ENCODE peak calls at places on chromosomes 4 and X, in six cellular contexts. K is CD4-positive, alpha-beta memory T cell; V is GM23338; Z is esophagus squamous epithelium; M is tibial artery; G is heart left ventricle. P is an unnamed sample.

GRCh38 chrX:120534413-120535205 is 26.2 kb downstream of the CUL4B start:
- DNase-seq in K (no peak), V (no peak), Z (no peak), M (no peak), G (no peak), P (no peak)

GRCh38 chrX:153338836-153339235 is 4.9 kb downstream of the ZNF275 start:
- DNase-seq in K (no peak), V (no peak), Z (no peak), M (no peak), G (no peak), P (no peak)

GRCh38 chr4:183987529-183987946 is 82.4 kb downstream of the STOX2 start:
- DNase-seq in K (no peak), V (peak; percentile 39), Z (peak; percentile 4), M (peak; percentile 37), G (peak; percentile 74), P (peak; percentile 72)

GRCh38 chrX:53184836-53185235 is 40.2 kb downstream of the KDM5C start:
- DNase-seq in K (no peak), V (no peak), Z (no peak), M (no peak), G (no peak), P (no peak)

GRCh38 chr4:121728066-121728465 is 31.3 kb upstream of the ANXA5 start:
- DNase-seq in K (no peak), V (no peak), Z (no peak), M (no peak), G (no peak), P (no peak)

GRCh38 chr4:135538698-135539097 is 1337.1 kb upstream of the PABPC4L start:
- DNase-seq in K (no peak), V (no peak), Z (no peak), M (no peak), G (no peak), P (no peak)

GRCh38 chr4:153297116-153297515 is 47.4 kb upstream of the MND1 start:
- DNase-seq in K (no peak), V (no peak), Z (no peak), M (no peak), G (no peak), P (no peak)

GRCh38 chr4:107655289-107655688 is 64.7 kb downstream of the PAPSS1 start:
- DNase-seq in K (no peak), V (no peak), Z (no peak), M (no peak), G (no peak), P (no peak)

GRCh38 chr4:8066336-8066931 is 92.2 kb downstream of the ABLIM2 start:
- DNase-seq in K (no peak), V (no peak), Z (no peak), M (no peak), G (no peak), P (no peak)

GRCh38 chr4:664713-665231 is 9.3 kb downstream of the ATP5ME start:
- DNase-seq in K (peak; percentile 16), V (no peak), Z (no peak), M (no peak), G (no peak), P (no peak)

GRCh38 chr4:184370711-184371389 is 103.5 kb downstream of the IRF2 start:
- DNase-seq in K (no peak), V (no peak), Z (no peak), M (no peak), G (no peak), P (no peak)

GRCh38 chr4:105058177-105058812 is 88.4 kb upstream of the TET2 start:
- DNase-seq in K (no peak), V (no peak), Z (no peak), M (no peak), G (no peak), P (no peak)

GRCh38 chrX:66017659-66018170 is 22.2 kb downstream of the VSIG4 start:
- DNase-seq in K (no peak), V (peak; percentile 2), Z (no peak), M (no peak), G (no peak), P (no peak)

GRCh38 chr4:128286474-128287158 is 997 bp downstream of the PGRMC2 start:
- DNase-seq in K (peak; percentile 63), V (peak; percentile 46), Z (no peak), M (no peak), G (no peak), P (no peak)

GRCh38 chrX:5823861-5824260 is 404.8 kb downstream of the NLGN4X start:
- DNase-seq in K (no peak), V (no peak), Z (no peak), M (no peak), G (no peak), P (no peak)

GRCh38 chr4:147103403-147103946 is 157.8 kb upstream of the TTC29 start:
- DNase-seq in K (no peak), V (no peak), Z (no peak), M (peak; percentile 89), G (peak; percentile 45), P (no peak)

GRCh38 chr4:3412257-3413020 is 29.3 kb upstream of the HGFAC start:
- DNase-seq in K (no peak), V (no peak), Z (no peak), M (no peak), G (no peak), P (no peak)

GRCh38 chrX:19649227-19650009 is 134.1 kb upstream of the MAP3K15 start:
- DNase-seq in K (no peak), V (no peak), Z (no peak), M (no peak), G (no peak), P (no peak)

GRCh38 chr4:89661490-89661889 is 175.5 kb downstream of the SNCA start:
- DNase-seq in K (no peak), V (peak; percentile 71), Z (no peak), M (no peak), G (no peak), P (no peak)

GRCh38 chrX:138877746-138878145 is 166.2 kb upstream of the FGF13 start:
- DNase-seq in K (no peak), V (no peak), Z (no peak), M (no peak), G (no peak), P (no peak)

GRCh38 chrX:39065051-39065871 is 264.0 kb downstream of the MID1IP1 start:
- DNase-seq in K (no peak), V (peak; percentile 43), Z (no peak), M (no peak), G (no peak), P (peak; percentile 19)

GRCh38 chr4:96916731-96917130 is 1076.8 kb downstream of the PDHA2 start:
- DNase-seq in K (no peak), V (peak; percentile 44), Z (no peak), M (no peak), G (no peak), P (no peak)

GRCh38 chrX:31092970-31093638 is 21.3 kb upstream of the FTHL17 start:
- DNase-seq in K (no peak), V (no peak), Z (no peak), M (no peak), G (no peak), P (no peak)

DNA sequence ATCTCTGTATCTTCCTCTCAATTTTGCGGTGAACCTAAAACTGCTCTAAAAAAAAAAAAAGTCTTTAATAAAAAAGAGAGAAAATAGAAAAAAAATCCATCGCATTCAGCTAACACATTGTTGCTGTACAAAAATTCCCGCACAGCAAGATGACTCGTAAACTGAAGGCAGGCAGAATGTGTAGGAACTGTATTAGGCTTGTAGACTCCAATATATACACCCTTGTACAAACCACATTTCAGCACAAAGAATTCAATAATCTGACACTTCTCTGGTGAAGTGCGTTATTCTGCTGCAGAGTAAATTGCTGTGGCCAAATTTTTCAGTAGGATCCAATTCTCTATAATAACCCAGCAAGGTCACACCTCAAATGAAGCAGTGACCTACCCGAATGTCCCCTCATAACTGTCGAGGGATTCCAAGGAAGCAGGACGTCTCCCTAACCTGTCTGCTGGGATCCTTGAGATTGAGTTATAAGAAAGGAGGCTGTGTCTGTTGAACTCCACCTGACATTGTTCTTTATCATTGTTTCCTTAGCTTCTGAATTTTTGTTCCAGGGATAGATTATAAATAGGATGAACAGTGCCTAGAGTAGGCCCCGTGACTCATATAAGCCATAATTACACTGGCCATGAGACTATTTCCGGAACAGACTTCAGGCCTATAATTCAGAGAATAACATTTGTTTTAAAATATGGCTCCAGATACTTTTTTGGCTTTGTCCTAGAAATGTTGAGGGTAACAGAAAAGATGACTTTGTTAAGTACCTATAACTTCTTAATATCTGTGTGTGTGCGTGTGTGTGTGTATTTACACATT is 348.3 kb downstream of the PCDH7 start:
- DNase-seq in K (no peak), V (no peak), Z (no peak), M (no peak), G (no peak), P (no peak)
- H3K27ac ChIP-seq in K (no peak overlapping the region), V (peak overlapping the region; percentile 52), Z (no peak overlapping the region), M (peak overlapping the region; percentile 59), G (peak overlapping the region; percentile 62), P (no peak overlapping the region)

GRCh38 chr4:182246401-182247205 is 3.4 kb downstream of the TENM3 start:
- DNase-seq in K (no peak), V (peak; percentile 20), Z (no peak), M (no peak), G (no peak), P (peak; percentile 27)
- H3K27ac ChIP-seq in K (no peak overlapping the region), V (peak overlapping the region; percentile 64), Z (peak overlapping the region; percentile 38), M (no peak overlapping the region), G (no peak overlapping the region), P (peak overlapping the region; percentile 8)

DNA sequence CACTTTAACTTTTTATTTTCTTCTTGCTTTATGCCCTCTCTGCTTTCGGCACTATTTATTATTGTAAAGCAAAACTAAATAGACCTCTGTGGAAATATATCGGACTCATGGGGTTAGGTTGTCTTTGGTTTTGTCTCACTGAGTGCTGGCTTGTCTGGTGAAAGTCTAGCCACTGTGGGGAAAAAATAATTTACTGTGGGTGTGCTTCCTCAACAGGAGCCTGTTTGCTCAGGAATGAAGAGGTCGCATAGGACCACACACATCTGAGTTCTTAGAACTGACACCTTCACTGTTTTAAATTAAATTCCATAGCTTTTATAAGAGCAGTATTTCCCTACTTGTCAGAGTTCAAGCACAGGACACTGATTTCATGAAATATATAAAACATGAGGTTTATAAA is 103.0 kb upstream of the BMPR1B start:
- DNase-seq in K (no peak), V (no peak), Z (no peak), M (no peak), G (no peak), P (no peak)
- H3K27ac ChIP-seq in K (no peak overlapping the region), V (no peak overlapping the region), Z (no peak overlapping the region), M (peak overlapping the region; percentile 16), G (no peak overlapping the region), P (no peak overlapping the region)

GRCh38 chr4:139962130-139962684 is 191.8 kb downstream of the MAML3 start:
- DNase-seq in K (no peak), V (no peak), Z (no peak), M (no peak), G (no peak), P (no peak)
- H3K27ac ChIP-seq in K (no peak overlapping the region), V (no peak overlapping the region), Z (peak overlapping the region; percentile 14), M (peak overlapping the region; percentile 38), G (no peak overlapping the region), P (no peak overlapping the region)

DNA sequence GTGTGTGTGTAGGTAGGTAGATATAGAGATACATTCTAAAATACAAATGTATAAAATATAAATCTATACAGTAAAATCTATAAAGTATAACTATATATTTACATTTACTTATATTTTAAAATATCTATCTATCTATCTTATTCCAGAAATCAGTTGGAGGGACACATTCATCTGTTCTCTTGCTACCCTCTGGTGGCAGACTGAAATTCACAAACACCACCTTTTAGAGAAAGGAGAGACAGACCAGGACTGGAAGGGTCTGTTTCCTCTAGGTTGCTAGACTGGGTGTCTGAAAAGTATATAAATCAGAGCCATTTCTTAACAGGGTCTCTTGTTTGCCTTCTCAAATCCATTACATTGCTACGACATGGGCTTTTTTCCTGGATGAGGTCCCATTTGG is 343.0 kb downstream of the OPHN1 start:
- DNase-seq in K (no peak), V (peak; percentile 16), Z (no peak), M (no peak), G (no peak), P (no peak)
- H3K27ac ChIP-seq in K (no peak overlapping the region), V (no peak overlapping the region), Z (no peak overlapping the region), M (no peak overlapping the region), G (no peak overlapping the region), P (no peak overlapping the region)

GRCh38 chr4:170697045-170697444 is 607.3 kb upstream of the AADAT start:
- DNase-seq in K (no peak), V (no peak), Z (no peak), M (no peak), G (no peak), P (no peak)
- H3K27ac ChIP-seq in K (no peak overlapping the region), V (no peak overlapping the region), Z (no peak overlapping the region), M (no peak overlapping the region), G (no peak overlapping the region), P (no peak overlapping the region)

P was measured in caudate nucleus.